ENCODE peak calls at places on chromosomes 6 and 20, in nine cellular contexts. A, Z, F, O, V, L, I, H and M are unnamed samples.

GRCh38 chr6:70289299-70289698 is 13.6 kb downstream of the COL9A1 start:
- DNase-seq in H (peak), I (no peak), F (no peak), Z (no peak), L (no peak), A (no peak), V (no peak), O (no peak), M (no peak)

GRCh38 chr6:41644297-41644879 is 6.1 kb downstream of the MDFI start:
- DNase-seq in Z (no peak), I (no peak), V (no peak), O (no peak), F (no peak), L (no peak), H (no peak), A (no peak), M (no peak)

GRCh38 chr6:17962436-17963031 is 24.9 kb downstream of the KIF13A start:
- DNase-seq in H (no peak), F (no peak), V (peak), L (no peak), A (peak), Z (peak), O (peak), I (peak), M (no peak)

GRCh38 chr6:134593887-134594286 is 276.0 kb upstream of the SGK1 start:
- DNase-seq in V (no peak), L (no peak), F (no peak), A (no peak), Z (no peak), I (no peak), H (no peak), O (no peak), M (no peak)

GRCh38 chr20:2006452-2007381 is 12.9 kb upstream of the PDYN start:
- DNase-seq in F (peak), V (no peak), Z (peak), L (peak), I (no peak), H (peak), A (peak), O (peak), M (peak)

GRCh38 chr6:143688681-143689080 is 10.9 kb downstream of the PHACTR2 start:
- DNase-seq in A (no peak), I (no peak), H (no peak), L (no peak), F (no peak), V (no peak), Z (no peak), O (no peak), M (no peak)

GRCh38 chr20:10250902-10251301 is 32.3 kb downstream of the SNAP25 start:
- DNase-seq in H (no peak), V (no peak), F (no peak), A (no peak), O (no peak), L (no peak), Z (no peak), I (no peak), M (no peak)

GRCh38 chr6:41599836-41600445 is 38.3 kb upstream of the MDFI start:
- DNase-seq in O (no peak), L (no peak), H (no peak), Z (no peak), F (no peak), A (peak), V (peak), I (no peak), M (no peak)

GRCh38 chr20:44552950-44553908 is 29.1 kb upstream of the PKIG start:
- DNase-seq in F (no peak), L (no peak), V (no peak), I (no peak), H (no peak), O (peak), Z (peak), A (peak), M (no peak)

GRCh38 chr6:44152109-44152461 is 6.5 kb upstream of the CAPN11 start:
- DNase-seq in V (no peak), F (no peak), A (no peak), Z (no peak), O (no peak), L (no peak), H (no peak), I (no peak), M (no peak)

GRCh38 chr20:58986286-58986967 is 5.4 kb downstream of the NELFCD start:
- DNase-seq in L (peak), I (no peak), Z (no peak), H (no peak), O (no peak), A (no peak), V (peak), F (no peak), M (no peak)

GRCh38 chr6:36336210-36336588 is 489 bp downstream of the BNIP5 start:
- DNase-seq in Z (no peak), H (no peak), A (no peak), L (no peak), O (no peak), F (no peak), V (no peak), I (no peak), M (no peak)

GRCh38 chr6:158595223-158595622 is 35.3 kb downstream of the TMEM181 start:
- DNase-seq in V (no peak), F (no peak), H (no peak), Z (no peak), L (no peak), I (no peak), O (peak), A (no peak), M (no peak)